ENCODE peak calls at places on chromosomes 1 and 21, in six cellular contexts. I is fibroblast of lung, S is aorta, D is mammary epithelial cell, W is lung, F is tibial artery. K is an unnamed sample.

GRCh38 chr1:36988741-36989193 is 45.5 kb downstream of the GRIK3 start:
- DNase-seq in I (no peak), S (no peak), D (no peak), W (no peak), F (no peak), K (no peak)

GRCh38 chr21:40795313-40795712 is 51.6 kb downstream of the DSCAM start:
- DNase-seq in I (no peak), S (no peak), D (no peak), W (no peak), F (no peak), K (no peak)

GRCh38 chr21:39849014-39849655 is 18.1 kb upstream of the PCP4 start:
- DNase-seq in I (no peak), S (no peak), D (no peak), W (no peak), F (no peak), K (no peak)

GRCh38 chr1:41098657-41099207 is 77.2 kb upstream of the SLFNL1 start:
- DNase-seq in I (no peak), S (no peak), D (no peak), W (no peak), F (no peak), K (no peak)

GRCh38 chr21:26811031-26811430 is 34.2 kb downstream of the ADAMTS1 start:
- DNase-seq in I (peak; percentile 49), S (no peak), D (no peak), W (no peak), F (no peak), K (no peak)

GRCh38 chr1:58823481-58824010 is 39.7 kb upstream of the JUN start:
- DNase-seq in I (peak; percentile 88), S (no peak), D (peak; percentile 88), W (no peak), F (no peak), K (no peak)

GRCh38 chr1:213530607-213531320 is 457.0 kb upstream of the PROX1 start:
- DNase-seq in I (no peak), S (no peak), D (no peak), W (no peak), F (no peak), K (no peak)

GRCh38 chr21:17925000-17925610 is 105.9 kb upstream of the C21orf91 start:
- DNase-seq in I (peak; percentile 61), S (no peak), D (peak; percentile 68), W (peak; percentile 51), F (peak; percentile 34), K (peak; percentile 25)

GRCh38 chr21:42162831-42163510 is 56.0 kb upstream of the ABCG1 start:
- DNase-seq in I (peak; percentile 14), S (no peak), D (peak; percentile 23), W (no peak), F (no peak), K (no peak)

GRCh38 chr21:27649323-27649722 is 682.4 kb upstream of the ADAMTS5 start:
- DNase-seq in I (peak; percentile 83), S (no peak), D (peak; percentile 88), W (no peak), F (no peak), K (no peak)

GRCh38 chr1:115924730-115925129 is 51.6 kb upstream of the SLC22A15 start:
- DNase-seq in I (no peak), S (no peak), D (peak; percentile 16), W (no peak), F (no peak), K (no peak)

GRCh38 chr1:91166106-91166712 is 144.4 kb upstream of the ZNF644 start:
- DNase-seq in I (peak; percentile 71), S (no peak), D (peak; percentile 41), W (peak; percentile 56), F (peak; percentile 37), K (no peak)

GRCh38 chr1:43431676-43432075 is 22.1 kb downstream of the HYI start:
- DNase-seq in I (no peak), S (peak; percentile 60), D (no peak), W (no peak), F (no peak), K (no peak)

GRCh38 chr1:11797525-11798216 is 8.1 kb downstream of the MTHFR start:
- DNase-seq in I (peak; percentile 78), S (peak; percentile 89), D (no peak), W (no peak), F (peak; percentile 81), K (no peak)

GRCh38 chr1:175887981-175888428 is 144.6 kb upstream of the TNR start:
- DNase-seq in I (peak; percentile 45), S (peak; percentile 88), D (peak; percentile 11), W (peak; percentile 39), F (peak; percentile 39), K (no peak)

GRCh38 chr1:100699744-100700143 is 19.8 kb upstream of the VCAM1 start:
- DNase-seq in I (peak; percentile 80), S (no peak), D (no peak), W (no peak), F (no peak), K (no peak)

GRCh38 chr1:27033059-27033746 is 20.6 kb upstream of the TENT5B start:
- DNase-seq in I (no peak), S (no peak), D (peak; percentile 24), W (no peak), F (no peak), K (no peak)

GRCh38 chr1:174872615-174873058 is 127.1 kb upstream of the CACYBP start:
- DNase-seq in I (no peak), S (no peak), D (peak; percentile 64), W (no peak), F (no peak), K (no peak)

GRCh38 chr1:174870319-174870718 is 129.4 kb upstream of the CACYBP start:
- DNase-seq in I (no peak), S (no peak), D (no peak), W (no peak), F (no peak), K (no peak)

GRCh38 chr1:174875306-174875705 is 124.4 kb upstream of the CACYBP start:
- DNase-seq in I (no peak), S (no peak), D (peak; percentile 63), W (peak; percentile 78), F (no peak), K (no peak)

GRCh38 chr1:174874337-174875053 is 125.3 kb upstream of the CACYBP start:
- DNase-seq in I (no peak), S (no peak), D (no peak), W (peak; percentile 36), F (no peak), K (no peak)

GRCh38 chr1:174871886-174872285 is 127.9 kb upstream of the CACYBP start:
- DNase-seq in I (no peak), S (no peak), D (peak; percentile 64), W (no peak), F (no peak), K (no peak)
- H3K4me1 ChIP-seq in I (no peaks in the 10 kb centered on the region), S (no peaks in the 10 kb centered on the region), D (peaks cover 9% of the 10 kb centered on the region), W (no peaks in the 10 kb centered on the region), F (peaks cover 5% of the 10 kb centered on the region), K (no peaks in the 10 kb centered on the region)

DNA sequence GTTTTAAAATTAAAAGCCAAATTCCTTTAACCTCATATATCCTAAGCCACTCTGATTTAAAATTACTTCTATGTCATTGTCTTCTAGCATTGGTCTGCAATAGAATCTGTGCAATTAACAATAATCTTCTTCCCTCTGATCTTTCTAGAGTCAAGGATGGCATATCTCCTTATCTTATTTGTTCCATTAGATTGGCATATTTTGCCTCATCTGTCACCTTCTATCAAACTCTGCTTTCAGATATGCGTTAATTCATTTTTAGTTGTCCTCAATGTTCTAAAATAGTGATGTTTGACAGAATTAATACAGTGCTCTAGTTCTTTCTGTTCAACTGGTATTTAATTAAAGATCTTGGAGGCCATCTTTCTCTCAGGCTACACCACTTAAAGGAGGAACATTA is 3.1 kb downstream of the NRIP1 start:
- DNase-seq in I (no peak), S (no peak), D (no peak), W (no peak), F (no peak), K (no peak)
- H3K4me1 ChIP-seq in I (peaks cover 6% of the 10 kb centered on the region), S (no peaks in the 10 kb centered on the region), D (peaks cover 27% of the 10 kb centered on the region), W (peaks cover 3% of the 10 kb centered on the region), F (peaks cover 67% of the 10 kb centered on the region), K (peaks cover 63% of the 10 kb centered on the region)

DNA sequence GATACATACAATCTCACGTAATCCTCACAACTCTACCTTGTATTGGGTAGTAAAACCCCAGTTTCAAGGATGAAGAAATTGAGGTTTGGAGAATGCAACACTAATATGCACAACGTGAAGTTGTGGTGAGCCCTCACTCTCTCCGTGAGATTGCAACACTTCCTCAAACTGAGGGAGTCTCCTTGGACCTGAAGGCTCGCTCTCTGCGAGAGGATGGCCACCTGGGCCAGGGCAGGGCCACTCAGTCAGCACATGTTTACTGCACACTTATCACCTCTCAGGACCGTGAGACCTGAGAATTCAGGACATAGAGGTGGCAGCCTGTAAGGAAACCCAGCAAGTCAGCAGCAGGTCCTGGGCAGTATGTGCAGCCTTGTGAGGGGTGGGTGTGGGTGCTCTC is 8.7 kb downstream of the SH3BP5L start:
- DNase-seq in I (no peak), S (no peak), D (no peak), W (no peak), F (no peak), K (no peak)
- H3K4me1 ChIP-seq in I (peaks cover 21% of the 10 kb centered on the region), S (no peaks in the 10 kb centered on the region), D (peaks cover 10% of the 10 kb centered on the region), W (peaks cover 16% of the 10 kb centered on the region), F (peaks cover 37% of the 10 kb centered on the region), K (peaks cover 22% of the 10 kb centered on the region)

DNA sequence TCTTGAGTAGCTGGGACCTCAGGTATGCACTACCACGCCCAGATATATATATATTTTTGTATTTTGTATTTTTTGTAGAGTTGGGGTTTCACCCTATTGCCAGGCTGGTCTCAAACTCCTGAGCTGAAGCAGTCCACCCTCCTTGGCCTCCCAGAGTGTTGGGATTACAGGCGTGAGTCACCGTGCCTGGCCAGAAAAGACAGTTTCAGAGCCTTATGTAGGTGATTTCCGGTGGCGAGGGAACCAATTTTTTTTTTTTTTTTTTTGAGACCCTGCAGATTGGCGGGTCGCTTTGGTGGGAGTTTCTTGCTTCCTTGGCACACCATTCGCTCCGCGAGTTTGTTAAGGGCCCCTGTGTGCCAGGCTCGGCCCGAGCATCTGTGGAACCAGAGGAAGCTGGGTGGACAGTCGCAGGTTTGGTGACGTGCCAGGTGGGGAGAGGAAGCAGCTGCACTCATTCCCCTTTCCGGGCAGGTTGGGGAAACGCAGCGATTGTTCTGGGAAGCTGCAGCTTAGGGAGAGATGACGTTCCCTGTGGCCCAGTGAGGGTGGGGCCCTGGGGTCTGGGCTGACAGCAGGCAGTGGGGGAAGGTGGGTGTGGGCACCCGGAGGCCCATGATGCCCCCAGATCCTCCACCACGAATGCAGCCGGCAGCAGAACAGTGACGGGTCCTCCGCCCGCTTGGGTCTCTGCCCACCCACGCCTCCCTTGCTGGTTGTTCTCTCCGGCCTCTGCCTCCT is 25.1 kb downstream of the SPSB1 start:
- DNase-seq in I (peak; percentile 37), S (no peak), D (no peak), W (peak; percentile 51), F (no peak), K (no peak)
- H3K4me1 ChIP-seq in I (peaks cover 26% of the 10 kb centered on the region), S (no peaks in the 10 kb centered on the region), D (peaks cover 15% of the 10 kb centered on the region), W (peaks cover 31% of the 10 kb centered on the region), F (peaks cover 100% of the 10 kb centered on the region), K (peaks cover 26% of the 10 kb centered on the region)

DNA sequence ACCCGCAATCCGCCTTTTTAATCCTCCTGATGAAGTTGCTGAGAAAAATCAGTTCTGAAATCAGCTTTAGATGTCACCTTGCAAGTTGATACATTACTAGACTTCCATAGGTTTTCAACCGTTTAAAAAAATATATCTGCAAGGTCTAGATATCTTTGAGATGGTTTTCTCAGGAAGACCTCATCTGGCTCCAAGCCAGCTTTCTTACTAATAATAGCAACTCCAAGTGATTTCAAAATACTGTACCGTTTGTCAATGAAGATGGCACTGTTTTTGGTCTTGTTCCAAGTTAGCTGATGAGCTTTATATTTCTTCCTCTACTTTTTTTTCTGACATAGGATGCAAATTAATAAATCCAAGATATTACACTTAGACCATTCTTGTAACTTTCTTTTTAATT is 40.3 kb downstream of the LRRC8C start:
- DNase-seq in I (no peak), S (no peak), D (no peak), W (no peak), F (no peak), K (no peak)
- H3K4me1 ChIP-seq in I (peaks cover 2% of the 10 kb centered on the region), S (no peaks in the 10 kb centered on the region), D (peaks cover 22% of the 10 kb centered on the region), W (peaks cover 2% of the 10 kb centered on the region), F (no peaks in the 10 kb centered on the region), K (peaks cover 6% of the 10 kb centered on the region)

K was measured in gastrocnemius medialis.